ENCODE peak calls at places on chromosomes 6 and 20, in nine cellular contexts. E is HepG2, L is K562, D is heart left ventricle, C is Peyer's patch, X is uterus, A is ovary, N is breast epithelium, Q is body of pancreas. I is an unnamed sample.

GRCh38 chr6:40586369-40586768 is 795 bp downstream of the LRFN2 start:
- DNase-seq in E (no peak), N (no peak), A (no peak), C (no peak), L (no peak), X (no peak), D (no peak), Q (no peak), I (no peak)

GRCh38 chr6:4358414-4359107 is 223.2 kb upstream of the ECI2 start:
- DNase-seq in X (peak), N (peak), E (peak), Q (peak), D (peak), A (peak), L (peak), C (peak), I (peak)

GRCh38 chr6:157951828-157952227 is 29.8 kb upstream of the SYNJ2 start:
- DNase-seq in E (no peak), N (no peak), D (no peak), X (no peak), L (no peak), A (no peak), C (peak), Q (peak), I (no peak)

GRCh38 chr6:156988276-156989158 is 211.3 kb downstream of the ARID1B start:
- DNase-seq in D (no peak), E (peak), N (no peak), X (no peak), A (no peak), C (peak), Q (no peak), L (peak), I (peak)

GRCh38 chr6:52512199-52512598 is 64.7 kb downstream of the TRAM2 start:
- DNase-seq in E (no peak), X (peak), Q (peak), C (no peak), D (peak), A (peak), L (peak), N (no peak), I (no peak)

GRCh38 chr6:15020114-15020770 is 225.6 kb upstream of the JARID2 start:
- DNase-seq in X (no peak), Q (no peak), C (no peak), E (no peak), D (no peak), A (no peak), L (no peak), N (no peak), I (peak)

GRCh38 chr6:109623288-109623687 is 67.7 kb downstream of the AK9 start:
- DNase-seq in D (no peak), C (no peak), E (no peak), N (no peak), L (no peak), X (no peak), A (no peak), Q (no peak), I (no peak)

GRCh38 chr6:121482004-121482693 is 46.7 kb downstream of the GJA1 start:
- DNase-seq in C (no peak), E (no peak), X (no peak), D (no peak), Q (no peak), L (no peak), A (no peak), N (no peak), I (no peak)

GRCh38 chr20:34978092-34978744 is 22.6 kb downstream of the MYH7B start:
- DNase-seq in E (no peak), D (peak), C (no peak), A (no peak), X (no peak), L (no peak), N (no peak), Q (no peak), I (no peak)

GRCh38 chr6:90350689-90351554 is 54.3 kb upstream of the BACH2 start:
- DNase-seq in L (peak), D (no peak), Q (peak), N (no peak), C (peak), E (no peak), X (no peak), A (no peak), I (peak)

GRCh38 chr6:830667-831327 is 137.9 kb upstream of the EXOC2 start:
- DNase-seq in L (no peak), A (no peak), X (no peak), N (no peak), C (no peak), E (no peak), Q (no peak), D (no peak), I (no peak)

GRCh38 chr6:18324708-18325047 is 60.3 kb upstream of the DEK start:
- DNase-seq in L (no peak), X (no peak), Q (no peak), D (no peak), N (no peak), C (no peak), E (no peak), A (no peak), I (no peak)

GRCh38 chr6:136739501-136739900 is 52.8 kb downstream of the MAP3K5 start:
- DNase-seq in X (no peak), C (no peak), E (no peak), D (no peak), L (no peak), N (no peak), A (no peak), Q (no peak), I (no peak)

GRCh38 chr20:10309326-10309725 is 90.7 kb downstream of the SNAP25 start:
- DNase-seq in D (no peak), X (no peak), N (no peak), E (no peak), Q (no peak), L (no peak), C (no peak), A (no peak), I (no peak)

GRCh38 chr6:168116975-168117899 is 38.2 kb upstream of the FRMD1 start:
- DNase-seq in L (peak), N (peak), C (peak), E (peak), A (no peak), Q (no peak), X (peak), D (no peak), I (no peak)

GRCh38 chr6:158067436-158068015 is 85.9 kb downstream of the SYNJ2 start:
- DNase-seq in L (no peak), A (no peak), D (no peak), E (no peak), C (no peak), Q (no peak), X (no peak), N (no peak), I (no peak)

GRCh38 chr6:139376054-139376355 is 1.6 kb upstream of the CITED2 start:
- DNase-seq in Q (peak), A (no peak), D (no peak), X (no peak), C (no peak), E (no peak), N (no peak), L (peak), I (peak)

GRCh38 chr20:3678893-3679720 is 2.7 kb downstream of the ADAM33 start:
- DNase-seq in A (no peak), N (no peak), C (no peak), E (no peak), X (no peak), L (no peak), D (no peak), Q (no peak), I (no peak)

GRCh38 chr20:33824852-33825251 is 13.7 kb downstream of the CHMP4B start:
- DNase-seq in L (no peak), Q (no peak), N (no peak), E (no peak), D (no peak), A (no peak), X (no peak), C (no peak), I (no peak)

GRCh38 chr6:142356271-142356938 is 54.6 kb downstream of the ADGRG6 start:
- DNase-seq in Q (no peak), A (no peak), L (no peak), D (no peak), X (no peak), N (no peak), C (no peak), E (no peak), I (no peak)

DNA sequence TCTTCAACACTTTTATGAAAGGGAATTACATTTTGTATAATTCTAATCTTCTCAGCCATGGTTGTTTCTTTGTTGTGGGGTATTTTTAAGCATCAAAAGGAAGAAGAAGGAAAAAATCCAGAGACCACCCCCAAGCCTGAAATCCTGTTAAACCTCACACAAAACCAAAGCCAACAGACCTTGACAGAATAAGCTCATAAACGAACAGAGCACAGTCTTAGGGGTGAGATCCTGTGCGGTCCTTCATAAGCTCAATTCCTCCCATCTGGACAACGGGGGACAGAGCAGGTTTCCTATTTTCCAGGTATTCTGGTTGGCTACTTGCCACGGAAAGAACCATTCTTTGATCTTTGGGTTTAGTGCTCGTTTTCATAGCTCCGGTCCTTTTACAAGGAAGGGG is 151.3 kb upstream of the SULF2 start:
- DNase-seq in D (no peak), C (no peak), N (no peak), Q (no peak), E (no peak), A (no peak), L (no peak), X (no peak), I (no peak)
- TF ChIP-seq POLR2A in D (no peak), C (no peak), N (no peak), Q (no peak), E (no peak), A (no peak), L (no peak), X (no peak), I (no peak)

GRCh38 chr6:21891065-21891464 is 297.5 kb downstream of the SOX4 start:
- DNase-seq in Q (no peak), L (no peak), E (no peak), N (no peak), A (no peak), C (no peak), X (no peak), D (no peak), I (no peak)
- TF ChIP-seq POLR2A in Q (no peak), L (no peak), E (no peak), N (no peak), A (no peak), C (no peak), X (no peak), D (no peak), I (no peak)

DNA sequence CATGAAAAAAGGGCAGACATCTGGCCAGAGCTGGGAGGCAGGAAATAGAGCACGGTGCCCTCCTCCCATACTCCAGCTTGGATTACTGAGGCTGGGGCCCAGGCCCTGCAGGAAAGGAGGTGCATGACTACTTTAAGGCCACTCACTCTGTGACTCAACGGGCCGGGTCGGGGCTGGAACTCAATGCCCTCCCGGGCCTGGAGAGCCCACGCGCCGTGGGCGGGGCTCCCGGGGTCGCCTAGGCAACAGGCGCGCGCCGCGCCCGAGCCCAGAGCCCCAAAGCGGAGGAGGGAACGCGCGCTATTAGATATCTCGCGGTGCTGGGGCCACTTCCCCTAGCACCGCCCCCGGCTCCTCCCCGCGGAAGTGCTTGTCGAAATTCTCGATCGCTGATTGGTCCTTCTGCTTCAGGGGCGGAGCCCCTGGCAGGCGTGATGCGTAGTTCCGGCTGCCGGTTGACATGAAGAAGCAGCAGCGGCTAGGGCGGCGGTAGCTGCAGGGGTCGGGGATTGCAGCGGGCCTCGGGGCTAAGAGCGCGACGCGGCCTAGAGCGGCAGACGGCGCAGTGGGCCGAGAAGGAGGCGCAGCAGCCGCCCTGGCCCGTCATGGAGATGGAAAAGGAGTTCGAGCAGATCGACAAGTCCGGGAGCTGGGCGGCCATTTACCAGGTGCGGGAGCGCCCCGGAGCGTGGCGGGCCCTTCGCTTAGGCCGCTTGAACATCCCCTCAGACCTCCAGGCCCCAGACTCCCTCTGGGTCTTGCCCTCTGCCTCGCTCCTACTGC is at the start of gene PTPN1:
- DNase-seq in X (peak), A (peak), C (peak), Q (peak), D (peak), N (peak), L (peak), E (peak), I (peak)
- TF ChIP-seq POLR2A in X (peak), A (peak), C (peak), Q (peak), D (peak), N (peak), L (peak), E (peak), I (peak)

GRCh38 chr6:85451586-85452306 is 1.9 kb downstream of the NT5E start:
- DNase-seq in N (no peak), E (peak), A (no peak), Q (no peak), D (no peak), X (no peak), C (no peak), L (no peak), I (no peak)

GRCh38 chr6:85450578-85450884 is 648 bp downstream of the NT5E start:
- DNase-seq in D (no peak), E (no peak), N (no peak), C (no peak), Q (no peak), A (no peak), X (no peak), L (no peak), I (no peak)

GRCh38 chr6:85449388-85449817 is 480 bp upstream of the NT5E start:
- DNase-seq in N (no peak), C (peak), E (no peak), L (no peak), A (peak), X (peak), Q (no peak), D (peak), I (no peak)

GRCh38 chr6:85452441-85452881 is 2.6 kb downstream of the NT5E start:
- DNase-seq in N (no peak), Q (no peak), C (no peak), L (no peak), X (no peak), E (no peak), A (no peak), D (no peak), I (no peak)

GRCh38 chr6:85449818-85450577 is at the start of gene NT5E:
- DNase-seq in Q (peak), E (peak), C (peak), N (peak), L (no peak), D (peak), A (peak), X (peak), I (peak)
- TF ChIP-seq POLR2A in Q (no peak), E (peak), C (no peak), N (no peak), L (no peak), D (no peak), A (peak), X (peak), I (no peak)

GRCh38 chr20:57398901-57399535 is 7.8 kb downstream of the RBM38 start:
- DNase-seq in E (no peak), L (no peak), N (no peak), A (no peak), C (no peak), Q (no peak), X (no peak), D (peak), I (no peak)

GRCh38 chr20:57396638-57397003 is 5.4 kb downstream of the RBM38 start:
- DNase-seq in X (no peak), C (no peak), A (no peak), L (no peak), N (no peak), D (peak), Q (no peak), E (no peak), I (no peak)

GRCh38 chr20:57398231-57398821 is 7.1 kb downstream of the RBM38 start:
- DNase-seq in L (no peak), Q (peak), D (peak), A (peak), E (no peak), C (peak), X (peak), N (no peak), I (no peak)

GRCh38 chr20:57397004-57397692 is 6.0 kb downstream of the RBM38 start:
- DNase-seq in N (no peak), X (no peak), E (no peak), A (no peak), D (peak), C (no peak), Q (no peak), L (no peak), I (no peak)

DNA sequence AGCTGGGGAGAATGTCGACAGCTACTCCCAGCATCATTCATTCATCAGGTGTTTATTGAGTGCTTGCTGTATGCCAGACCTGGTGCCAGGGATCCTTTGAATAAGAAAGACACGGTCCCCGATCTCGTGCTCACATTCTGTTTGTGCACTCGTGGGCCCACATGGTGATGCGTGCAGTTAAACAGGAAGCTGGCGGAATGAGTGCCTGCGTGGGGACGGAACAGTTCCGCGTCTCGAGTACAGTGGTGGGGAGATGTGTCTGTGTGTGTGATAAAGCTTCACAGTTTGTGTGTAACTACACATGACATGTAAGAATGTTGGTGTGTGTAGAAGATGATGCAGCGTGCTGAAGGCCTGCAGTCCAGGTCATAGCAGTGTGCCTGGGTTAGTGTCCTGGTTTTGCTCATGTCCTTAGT is 6.5 kb downstream of the RBM38 start:
- DNase-seq in E (no peak), N (no peak), A (no peak), C (peak), X (no peak), L (no peak), Q (peak), D (peak), I (no peak)
- TF ChIP-seq POLR2A in E (no peak), N (no peak), A (no peak), C (no peak), X (no peak), L (peak), Q (no peak), D (no peak), I (peak)